ENCODE peak calls at places on chromosomes 16 and 17, in four cellular contexts. Y, L, K and H are unnamed samples.

GRCh38 chr17:9644910-9645751 is at the start of gene USP43:
- DNase-seq in Y (peak), L (no peak), K (peak), H (peak)

GRCh38 chr17:41773190-41773588 is 13.3 kb downstream of the JUP start:
- DNase-seq in L (no peak), K (peak), Y (peak), H (peak)

GRCh38 chr16:77696149-77696548 is 26.2 kb upstream of the NUDT7 start:
- DNase-seq in Y (peak), K (no peak), L (no peak), H (no peak)

GRCh38 chr17:48162305-48162934 is 54.9 kb downstream of the SNX11 start:
- DNase-seq in L (no peak), K (no peak), Y (no peak), H (no peak)

GRCh38 chr17:64505320-64506200 is 529 bp downstream of the DDX5 start:
- DNase-seq in Y (peak), L (peak), K (peak), H (peak)

GRCh38 chr17:16446338-16446983 is 31.1 kb downstream of the TRPV2 start:
- DNase-seq in K (no peak), L (no peak), Y (peak), H (no peak)

GRCh38 chr17:7077911-7078546 is 2.0 kb downstream of the CLEC10A start:
- DNase-seq in K (no peak), L (no peak), Y (no peak), H (no peak)

GRCh38 chr17:62565817-62566216 is 61.7 kb upstream of the MRC2 start:
- DNase-seq in L (no peak), K (peak), Y (no peak), H (no peak)

GRCh38 chr17:61510991-61511390 is 58.8 kb downstream of the TBX4 start:
- DNase-seq in Y (no peak), K (no peak), L (no peak), H (no peak)

GRCh38 chr16:27432600-27432957 is 30.6 kb downstream of the IL21R start:
- DNase-seq in Y (no peak), K (peak), L (no peak), H (no peak)

GRCh38 chr17:2547176-2547575 is 35.5 kb upstream of the METTL16 start:
- DNase-seq in K (peak), L (no peak), Y (no peak), H (no peak)

GRCh38 chr17:76920364-76921139 is 52.3 kb downstream of the MGAT5B start:
- DNase-seq in L (no peak), K (no peak), Y (no peak), H (no peak)

GRCh38 chr17:60421273-60422161 is 772 bp upstream of the CHCT1 start:
- DNase-seq in Y (peak), L (no peak), K (peak), H (peak)

GRCh38 chr17:42674755-42675347 is 1.9 kb downstream of the PLEKHH3 start:
- DNase-seq in K (no peak), L (no peak), Y (peak), H (no peak)

GRCh38 chr17:45702666-45703266 is 81.4 kb upstream of the CRHR1 start:
- DNase-seq in L (no peak), Y (peak), K (peak), H (peak)

GRCh38 chr17:61325382-61326073 is 74.1 kb upstream of the TBX2 start:
- DNase-seq in K (no peak), Y (no peak), L (no peak), H (peak)

GRCh38 chr17:17682293-17682736 is 1.1 kb downstream of the RAI1 start:
- DNase-seq in Y (no peak), L (no peak), K (peak), H (peak)

GRCh38 chr17:68101992-68102758 is 66.6 kb downstream of the KPNA2 start:
- DNase-seq in L (no peak), Y (peak), K (no peak), H (peak)

GRCh38 chr17:56832446-56832845 is 1.3 kb downstream of the C17orf67 start:
- DNase-seq in Y (no peak), L (no peak), K (no peak), H (no peak)

GRCh38 chr16:5323284-5323683 is 225.7 kb upstream of the EEF2KMT start:
- DNase-seq in L (no peak), K (no peak), Y (peak), H (peak)

GRCh38 chr17:64685705-64686104 is 23.6 kb upstream of the SMURF2 start:
- DNase-seq in K (no peak), Y (peak), L (peak), H (no peak)

GRCh38 chr17:57868007-57868774 is 18.3 kb upstream of the MRPS23 start:
- DNase-seq in L (no peak), Y (peak), K (peak), H (peak)

GRCh38 chr17:6591599-6592158 is 35.3 kb upstream of the PITPNM3 start:
- DNase-seq in L (no peak), K (peak), Y (no peak), H (no peak)

GRCh38 chr16:47492428-47493357 is 31.6 kb downstream of the PHKB start:
- DNase-seq in K (peak), Y (no peak), L (no peak), H (no peak)

GRCh38 chr17:60641810-60642220 is 35.8 kb upstream of the BCAS3 start:
- DNase-seq in K (peak), Y (peak), L (peak), H (peak)

GRCh38 chr16:27639588-27640276 is 89.8 kb downstream of the KATNIP start:
- DNase-seq in K (peak), Y (peak), L (no peak), H (peak)

GRCh38 chr17:73621685-73622084 is 22.6 kb downstream of the SDK2 start:
- DNase-seq in Y (no peak), L (no peak), K (no peak), H (no peak)

GRCh38 chr16:4142268-4142667 is 26.0 kb upstream of the ADCY9 start:
- DNase-seq in L (no peak), Y (no peak), K (no peak), H (no peak)

GRCh38 chr17:75238684-75239191 is 22.7 kb downstream of the GGA3 start:
- DNase-seq in K (peak), L (peak), Y (peak), H (peak)

GRCh38 chr16:27408602-27409031 is 6.6 kb downstream of the IL21R start:
- DNase-seq in K (no peak), Y (no peak), L (no peak), H (no peak)

GRCh38 chr17:75783069-75783783 is 1.4 kb upstream of the UNK start:
- DNase-seq in K (peak), Y (no peak), L (no peak), H (no peak)

GRCh38 chr17:49214665-49215360 is 4.3 kb downstream of the ABI3 start:
- DNase-seq in L (no peak), Y (no peak), K (no peak), H (no peak)

GRCh38 chr17:30165960-30166359 is 49.3 kb downstream of the NSRP1 start:
- DNase-seq in L (no peak), Y (no peak), K (no peak), H (no peak)

GRCh38 chr17:28729950-28730330 is 1.4 kb downstream of the NEK8 start:
- DNase-seq in Y (no peak), K (no peak), L (no peak), H (no peak)

GRCh38 chr16:12964466-12964865 is 63.1 kb downstream of the SHISA9 start:
- DNase-seq in K (no peak), Y (no peak), L (no peak), H (no peak)

GRCh38 chr16:85778873-85779272 is 20.5 kb downstream of the EMC8 start:
- DNase-seq in Y (no peak), L (no peak), K (no peak), H (no peak)